ENCODE peak calls at places on chromosomes 2 and 18, in four cellular contexts. One of them, this sample, is unnamed.

GRCh38 chr2:137865954-137866540 is 98.2 kb upstream of the HNMT start:
- DNase-seq in left lung: no peak
- DNase-seq in choroid plexus epithelial cell: peak; percentile 68
- DNase-seq in lower leg skin: no peak
- DNase-seq in this sample: peak; percentile 37

GRCh38 chr2:173124441-173124840 is 48.8 kb downstream of the MAP3K20 start:
- DNase-seq in lower leg skin: no peak
- DNase-seq in choroid plexus epithelial cell: peak; percentile 56
- DNase-seq in left lung: no peak
- DNase-seq in this sample: no peak

GRCh38 chr2:102000813-102001766 is 9.3 kb downstream of the IL1R2 start:
- DNase-seq in lower leg skin: no peak
- DNase-seq in left lung: no peak
- DNase-seq in choroid plexus epithelial cell: no peak
- DNase-seq in this sample: no peak

GRCh38 chr2:197191948-197192338 is 118.6 kb downstream of the ANKRD44 start:
- DNase-seq in left lung: no peak
- DNase-seq in lower leg skin: no peak
- DNase-seq in choroid plexus epithelial cell: no peak
- DNase-seq in this sample: no peak

GRCh38 chr2:136110528-136110927 is 7.4 kb downstream of the CXCR4 start:
- DNase-seq in choroid plexus epithelial cell: no peak
- DNase-seq in left lung: no peak
- DNase-seq in lower leg skin: no peak
- DNase-seq in this sample: no peak

GRCh38 chr2:141517180-141517851 is 613.5 kb downstream of the LRP1B start:
- DNase-seq in lower leg skin: no peak
- DNase-seq in choroid plexus epithelial cell: no peak
- DNase-seq in left lung: no peak
- DNase-seq in this sample: no peak

GRCh38 chr2:25042321-25043240 is 705 bp downstream of the EFR3B start:
- DNase-seq in choroid plexus epithelial cell: peak; percentile 37
- DNase-seq in lower leg skin: no peak
- DNase-seq in left lung: peak; percentile 85
- DNase-seq in this sample: no peak

GRCh38 chr2:220811952-220812570 is 760.0 kb downstream of the EPHA4 start:
- DNase-seq in lower leg skin: no peak
- DNase-seq in choroid plexus epithelial cell: peak; percentile 28
- DNase-seq in left lung: no peak
- DNase-seq in this sample: no peak

GRCh38 chr2:239195318-239195871 is 205.4 kb downstream of the HDAC4 start:
- DNase-seq in choroid plexus epithelial cell: no peak
- DNase-seq in left lung: peak; percentile 40
- DNase-seq in lower leg skin: no peak
- DNase-seq in this sample: no peak

GRCh38 chr2:31319391-31320175 is 85.6 kb downstream of the EHD3 start:
- DNase-seq in choroid plexus epithelial cell: peak; percentile 96
- DNase-seq in lower leg skin: peak; percentile 66
- DNase-seq in left lung: no peak
- DNase-seq in this sample: peak; percentile 70

GRCh38 chr2:120796094-120796493 is 60.4 kb downstream of the GLI2 start:
- DNase-seq in choroid plexus epithelial cell: no peak
- DNase-seq in lower leg skin: no peak
- DNase-seq in left lung: no peak
- DNase-seq in this sample: no peak

GRCh38 chr2:174574657-174575056 is 22.9 kb downstream of the WIPF1 start:
- DNase-seq in lower leg skin: no peak
- DNase-seq in choroid plexus epithelial cell: peak; percentile 45
- DNase-seq in left lung: no peak
- DNase-seq in this sample: peak; percentile 40

GRCh38 chr18:5604778-5605177 is 61.0 kb upstream of the EPB41L3 start:
- DNase-seq in lower leg skin: no peak
- DNase-seq in left lung: no peak
- DNase-seq in choroid plexus epithelial cell: peak; percentile 23
- DNase-seq in this sample: no peak

GRCh38 chr18:12302391-12303147 is 5.5 kb upstream of the TUBB6 start:
- DNase-seq in choroid plexus epithelial cell: no peak
- DNase-seq in left lung: no peak
- DNase-seq in lower leg skin: no peak
- DNase-seq in this sample: no peak

GRCh38 chr18:37299471-37300304 is 265.9 kb downstream of the CELF4 start:
- DNase-seq in choroid plexus epithelial cell: peak; percentile 98
- DNase-seq in lower leg skin: peak; percentile 67
- DNase-seq in left lung: no peak
- DNase-seq in this sample: peak; percentile 90

GRCh38 chr2:72765997-72766609 is 59.7 kb downstream of the EXOC6B start:
- DNase-seq in lower leg skin: no peak
- DNase-seq in left lung: no peak
- DNase-seq in choroid plexus epithelial cell: no peak
- DNase-seq in this sample: no peak

GRCh38 chr2:11379558-11379957 is 35.1 kb upstream of the ROCK2 start:
- DNase-seq in choroid plexus epithelial cell: peak; percentile 67
- DNase-seq in lower leg skin: no peak
- DNase-seq in left lung: no peak
- DNase-seq in this sample: no peak

GRCh38 chr2:99960724-99961566 is 181.4 kb downstream of the AFF3 start:
- DNase-seq in lower leg skin: no peak
- DNase-seq in left lung: no peak
- DNase-seq in choroid plexus epithelial cell: peak; percentile 15
- DNase-seq in this sample: no peak

GRCh38 chr2:238161291-238162051 is 2.7 kb downstream of the ERFE start:
- DNase-seq in left lung: no peak
- DNase-seq in lower leg skin: no peak
- DNase-seq in choroid plexus epithelial cell: no peak
- DNase-seq in this sample: no peak

GRCh38 chr18:78876868-78877267 is 102.8 kb upstream of the SALL3 start:
- DNase-seq in left lung: no peak
- DNase-seq in choroid plexus epithelial cell: no peak
- DNase-seq in lower leg skin: no peak
- DNase-seq in this sample: no peak

GRCh38 chr18:49495074-49495473 is 8.0 kb upstream of the C18orf32 start:
- DNase-seq in lower leg skin: no peak
- DNase-seq in left lung: no peak
- DNase-seq in choroid plexus epithelial cell: no peak
- DNase-seq in this sample: no peak

GRCh38 chr2:69798466-69798908 is 31.0 kb upstream of the GMCL1 start:
- DNase-seq in lower leg skin: peak; percentile 30
- DNase-seq in left lung: no peak
- DNase-seq in choroid plexus epithelial cell: peak; percentile 61
- DNase-seq in this sample: no peak

GRCh38 chr18:44051088-44051487 is 629.6 kb upstream of the SETBP1 start:
- DNase-seq in choroid plexus epithelial cell: no peak
- DNase-seq in lower leg skin: no peak
- DNase-seq in left lung: no peak
- DNase-seq in this sample: no peak

GRCh38 chr2:233210843-233211600 is 40.5 kb upstream of the ATG16L1 start:
- DNase-seq in left lung: peak; percentile 91
- DNase-seq in choroid plexus epithelial cell: peak; percentile 94
- DNase-seq in lower leg skin: peak; percentile 44
- DNase-seq in this sample: no peak

GRCh38 chr2:96800762-96801463 is 15.2 kb upstream of the CNNM3 start:
- DNase-seq in lower leg skin: peak; percentile 58
- DNase-seq in choroid plexus epithelial cell: peak; percentile 70
- DNase-seq in left lung: peak; percentile 91
- DNase-seq in this sample: peak; percentile 32

GRCh38 chr2:151777487-151777886 is 43.2 kb upstream of the NEB start:
- DNase-seq in lower leg skin: no peak
- DNase-seq in choroid plexus epithelial cell: no peak
- DNase-seq in left lung: no peak
- DNase-seq in this sample: no peak

GRCh38 chr18:13577091-13577697 is 149.2 kb downstream of the FAM210A start:
- DNase-seq in left lung: no peak
- DNase-seq in lower leg skin: no peak
- DNase-seq in choroid plexus epithelial cell: peak; percentile 49
- DNase-seq in this sample: no peak

GRCh38 chr2:20620271-20620681 is 30.6 kb downstream of the HS1BP3 start:
- DNase-seq in lower leg skin: no peak
- DNase-seq in left lung: no peak
- DNase-seq in choroid plexus epithelial cell: no peak
- DNase-seq in this sample: no peak

GRCh38 chr2:129765326-129766158 is 213.9 kb upstream of the RAB6C start:
- DNase-seq in lower leg skin: no peak
- DNase-seq in choroid plexus epithelial cell: no peak
- DNase-seq in left lung: no peak
- DNase-seq in this sample: no peak

GRCh38 chr2:43333656-43334144 is 107.3 kb upstream of the ZFP36L2 start:
- DNase-seq in left lung: no peak
- DNase-seq in lower leg skin: peak; percentile 79
- DNase-seq in choroid plexus epithelial cell: peak; percentile 82
- DNase-seq in this sample: no peak

GRCh38 chr2:119230630-119231185 is 7.1 kb downstream of the STEAP3 start:
- DNase-seq in choroid plexus epithelial cell: peak; percentile 77
- DNase-seq in left lung: no peak
- DNase-seq in lower leg skin: no peak
- DNase-seq in this sample: no peak
- TF ChIP-seq CTCF in choroid plexus epithelial cell: peak; percentile 22
- TF ChIP-seq CTCF in left lung: no peak
- TF ChIP-seq CTCF in lower leg skin: no peak
- TF ChIP-seq CTCF in this sample: no peak

DNA sequence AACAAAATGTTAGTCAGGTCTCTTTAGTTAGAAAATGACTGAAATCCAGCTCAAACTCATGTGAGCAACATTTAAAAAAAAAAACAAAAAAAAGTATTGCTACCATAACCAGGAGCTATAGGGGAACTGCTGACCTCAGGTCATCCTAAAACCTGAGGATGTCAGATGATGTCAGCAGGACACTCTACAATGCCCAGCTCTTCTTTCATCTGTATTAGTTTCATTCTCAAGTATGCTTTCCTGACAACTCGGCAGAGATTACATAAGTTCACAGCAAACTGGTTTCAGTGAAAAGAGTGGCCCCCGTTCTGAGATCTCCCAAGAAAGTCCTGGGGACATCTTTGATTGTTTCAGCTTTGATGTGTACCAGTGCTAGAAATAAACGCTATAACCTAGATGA is 4.2 kb upstream of the ESCO1 start:
- DNase-seq in lower leg skin: no peak
- DNase-seq in left lung: no peak
- DNase-seq in choroid plexus epithelial cell: peak; percentile 31
- DNase-seq in this sample: no peak
- H3K4me3 ChIP-seq in lower leg skin: no peak overlapping the region
- H3K4me3 ChIP-seq in left lung: no peak overlapping the region
- H3K4me3 ChIP-seq in choroid plexus epithelial cell: no peak overlapping the region
- H3K4me3 ChIP-seq in this sample: no peak overlapping the region

GRCh38 chr2:180240774-180241173 is 233.7 kb upstream of the CWC22 start:
- DNase-seq in choroid plexus epithelial cell: peak; percentile 56
- DNase-seq in lower leg skin: no peak
- DNase-seq in left lung: no peak
- DNase-seq in this sample: no peak
- TF ChIP-seq CTCF in choroid plexus epithelial cell: peak; percentile 62
- TF ChIP-seq CTCF in lower leg skin: no peak
- TF ChIP-seq CTCF in left lung: no peak
- TF ChIP-seq CTCF in this sample: no peak

GRCh38 chr18:74906189-74906588 is 302.8 kb downstream of the PTGR3 start:
- DNase-seq in lower leg skin: no peak
- DNase-seq in choroid plexus epithelial cell: peak; percentile 96
- DNase-seq in left lung: no peak
- DNase-seq in this sample: peak; percentile 42
- H3K4me3 ChIP-seq in lower leg skin: no peak overlapping the region
- H3K4me3 ChIP-seq in choroid plexus epithelial cell: no peak overlapping the region
- H3K4me3 ChIP-seq in left lung: no peak overlapping the region
- H3K4me3 ChIP-seq in this sample: no peak overlapping the region

GRCh38 chr2:79860233-79861058 is 347.6 kb downstream of the CTNNA2 start:
- DNase-seq in lower leg skin: no peak
- DNase-seq in left lung: no peak
- DNase-seq in choroid plexus epithelial cell: peak; percentile 39
- DNase-seq in this sample: no peak
- TF ChIP-seq CTCF in lower leg skin: no peak
- TF ChIP-seq CTCF in left lung: peak; percentile 18
- TF ChIP-seq CTCF in choroid plexus epithelial cell: peak; percentile 66
- TF ChIP-seq CTCF in this sample: peak; percentile 84

This sample was measured in LNCaP clone FGC.